ENCODE peak calls at places on chromosomes 5 and 9, in eight cellular contexts. J is psoas muscle; O is suprapubic skin; S is fibroblast of mammary gland; Q is neuronal stem cell; F is prostate gland; W is CD8-positive, alpha-beta T cell; C is astrocyte of the cerebellum. G is an unnamed sample.

GRCh38 chr5:74766348-74766886 is 500 bp downstream of the GFM2 start:
- DNase-seq in O (no peak), Q (peak), F (peak), C (no peak), W (no peak), J (no peak), S (peak), G (peak)

GRCh38 chr5:175202461-175203065 is 241.4 kb downstream of the DRD1 start:
- DNase-seq in W (no peak), S (peak), J (no peak), O (no peak), Q (no peak), C (peak), F (no peak), G (peak)

GRCh38 chr9:87119328-87119881 is 172.1 kb upstream of the GAS1 start:
- DNase-seq in W (no peak), O (no peak), J (no peak), F (peak), S (peak), C (peak), Q (no peak), G (peak)

GRCh38 chr5:107604990-107605389 is 65.7 kb downstream of the EFNA5 start:
- DNase-seq in S (peak), J (no peak), O (no peak), F (no peak), C (no peak), Q (no peak), W (no peak), G (peak)

GRCh38 chr5:88643315-88643714 is 239.7 kb downstream of the MEF2C start:
- DNase-seq in J (no peak), C (no peak), Q (no peak), W (no peak), S (no peak), F (no peak), O (no peak), G (no peak)

GRCh38 chr5:68449380-68449779 is 233.8 kb downstream of the PIK3R1 start:
- DNase-seq in C (no peak), W (no peak), O (no peak), F (no peak), Q (no peak), J (peak), S (no peak), G (no peak)

GRCh38 chr5:61582421-61582820 is 250.4 kb downstream of the ZSWIM6 start:
- DNase-seq in J (no peak), O (no peak), S (no peak), C (no peak), W (no peak), Q (no peak), F (no peak), G (no peak)

GRCh38 chr9:20356392-20357206 is 265.7 kb downstream of the MLLT3 start:
- DNase-seq in O (no peak), C (peak), Q (peak), W (peak), S (peak), J (peak), F (peak), G (peak)

GRCh38 chr5:124596595-124597388 is 149.6 kb downstream of the ZNF608 start:
- DNase-seq in W (no peak), J (no peak), C (peak), O (no peak), F (no peak), Q (no peak), S (peak), G (peak)

GRCh38 chr9:116792271-116792670 is 105.2 kb downstream of the TRIM32 start:
- DNase-seq in C (no peak), O (no peak), S (no peak), J (no peak), F (no peak), W (no peak), Q (peak), G (no peak)

GRCh38 chr5:34684281-34684979 is 28.3 kb downstream of the RAI14 start:
- DNase-seq in F (no peak), O (no peak), S (peak), C (peak), Q (peak), J (no peak), W (no peak), G (peak)

GRCh38 chr5:59798862-59799667 is 94.5 kb downstream of the PDE4D start:
- DNase-seq in Q (no peak), O (no peak), C (no peak), W (no peak), S (peak), F (peak), J (no peak), G (no peak)

GRCh38 chr5:90294604-90295003 is 115.0 kb downstream of the CETN3 start:
- DNase-seq in F (no peak), Q (no peak), C (no peak), J (no peak), O (no peak), W (no peak), S (no peak), G (no peak)

GRCh38 chr5:141910271-141910673 is 13.4 kb upstream of the DELE1 start:
- DNase-seq in S (no peak), J (no peak), W (no peak), F (no peak), Q (no peak), O (no peak), C (no peak), G (no peak)

GRCh38 chr9:123562844-123563346 is 206.9 kb downstream of the CRB2 start:
- DNase-seq in Q (no peak), F (no peak), O (no peak), S (peak), C (peak), W (no peak), J (no peak), G (no peak)

GRCh38 chr5:78534148-78535009 is 114.2 kb downstream of the LHFPL2 start:
- DNase-seq in W (no peak), C (no peak), O (peak), Q (no peak), J (peak), F (no peak), S (peak), G (no peak)

GRCh38 chr5:92559743-92560142 is 1021.3 kb downstream of the NR2F1-AS1 start:
- DNase-seq in J (no peak), Q (no peak), S (peak), W (no peak), O (no peak), F (no peak), C (peak), G (no peak)

GRCh38 chr5:129930221-129930620 is 26.0 kb downstream of the CHSY3 start:
- DNase-seq in Q (no peak), C (no peak), J (no peak), F (no peak), W (no peak), O (no peak), S (no peak), G (no peak)

GRCh38 chr5:137752873-137753226 is 1.3 kb downstream of the HNRNPA0 start:
- DNase-seq in O (no peak), J (no peak), C (no peak), W (peak), F (peak), S (no peak), Q (no peak), G (peak)

GRCh38 chr5:150065346-150065745 is 21.0 kb downstream of the CSF1R start:
- DNase-seq in J (peak), W (no peak), S (peak), C (peak), O (no peak), Q (no peak), F (no peak), G (peak)

DNA sequence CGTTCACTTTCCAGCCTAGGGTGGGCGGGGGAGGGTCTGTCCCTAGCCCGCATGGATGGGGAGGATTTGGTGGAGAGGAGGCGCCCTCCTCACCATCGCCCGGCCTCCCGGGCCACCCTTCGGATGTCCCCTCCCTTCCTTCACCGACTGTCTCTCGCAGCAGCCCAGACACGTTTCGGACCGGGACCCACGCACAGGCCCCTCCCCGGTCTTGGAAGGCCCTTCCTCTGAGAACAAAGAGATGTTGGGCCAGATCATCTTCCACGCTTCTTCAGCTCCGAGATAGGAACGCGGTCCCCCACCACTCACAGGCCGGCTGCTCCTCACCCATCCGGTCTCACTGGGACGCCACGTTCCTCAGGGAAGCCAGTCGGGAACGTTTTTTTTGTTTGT is 640 bp upstream of the DPM2 start:
- DNase-seq in W (no peak), S (no peak), O (no peak), C (no peak), J (no peak), Q (no peak), F (no peak), G (no peak)
- H3K4me3 ChIP-seq in W (no peak), S (peak), O (peak), C (peak), J (peak), Q (peak), F (peak), G (no peak)

DNA sequence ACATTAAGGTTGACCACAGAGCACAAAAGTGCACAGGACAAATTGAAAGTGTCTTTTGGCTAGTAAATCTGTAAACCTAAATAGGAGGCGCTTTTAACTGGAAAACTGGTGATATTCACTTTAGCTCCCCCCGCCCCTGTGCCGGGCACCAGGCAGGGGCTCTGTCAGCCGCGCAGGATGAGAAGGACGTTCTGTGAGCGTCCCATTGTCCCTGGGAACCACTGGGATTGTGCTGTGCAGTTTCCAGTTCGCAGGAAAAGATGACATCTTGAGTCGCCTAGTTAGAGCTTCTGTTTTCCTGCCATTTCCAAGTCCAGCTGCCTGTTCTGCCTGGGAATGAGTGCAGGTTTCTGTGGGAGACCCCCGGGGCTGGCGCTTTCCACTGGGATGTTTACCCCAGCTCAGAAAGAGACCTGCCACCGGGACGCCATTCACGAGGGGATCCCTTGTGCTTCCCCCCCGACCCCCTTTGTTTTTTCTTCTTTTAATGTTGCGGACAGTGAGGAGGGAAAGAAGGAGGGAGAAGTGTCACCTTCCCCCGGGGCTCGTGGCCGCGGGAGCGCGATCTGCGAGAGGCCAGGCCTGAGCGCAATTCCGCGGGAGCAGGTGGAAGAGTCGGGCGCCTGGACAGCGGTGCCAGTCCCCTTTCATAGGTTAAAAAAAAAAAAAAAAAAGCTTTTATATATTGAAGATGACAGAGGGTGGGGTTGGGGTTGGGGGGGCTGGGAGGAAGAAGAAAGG is 121.5 kb downstream of the RMI1 start:
- DNase-seq in J (no peak), C (no peak), W (no peak), Q (no peak), F (no peak), S (no peak), O (no peak), G (no peak)
- H3K4me3 ChIP-seq in J (peak), C (peak), W (no peak), Q (peak), F (no peak), S (no peak), O (no peak), G (no peak)

GRCh38 chr5:172716796-172717313 is 54.1 kb downstream of the DUSP1 start:
- DNase-seq in J (peak), S (peak), O (peak), W (peak), Q (peak), F (peak), C (peak), G (peak)
- H3K4me3 ChIP-seq in J (peak), S (no peak), O (peak), W (no peak), Q (no peak), F (no peak), C (no peak), G (no peak)

DNA sequence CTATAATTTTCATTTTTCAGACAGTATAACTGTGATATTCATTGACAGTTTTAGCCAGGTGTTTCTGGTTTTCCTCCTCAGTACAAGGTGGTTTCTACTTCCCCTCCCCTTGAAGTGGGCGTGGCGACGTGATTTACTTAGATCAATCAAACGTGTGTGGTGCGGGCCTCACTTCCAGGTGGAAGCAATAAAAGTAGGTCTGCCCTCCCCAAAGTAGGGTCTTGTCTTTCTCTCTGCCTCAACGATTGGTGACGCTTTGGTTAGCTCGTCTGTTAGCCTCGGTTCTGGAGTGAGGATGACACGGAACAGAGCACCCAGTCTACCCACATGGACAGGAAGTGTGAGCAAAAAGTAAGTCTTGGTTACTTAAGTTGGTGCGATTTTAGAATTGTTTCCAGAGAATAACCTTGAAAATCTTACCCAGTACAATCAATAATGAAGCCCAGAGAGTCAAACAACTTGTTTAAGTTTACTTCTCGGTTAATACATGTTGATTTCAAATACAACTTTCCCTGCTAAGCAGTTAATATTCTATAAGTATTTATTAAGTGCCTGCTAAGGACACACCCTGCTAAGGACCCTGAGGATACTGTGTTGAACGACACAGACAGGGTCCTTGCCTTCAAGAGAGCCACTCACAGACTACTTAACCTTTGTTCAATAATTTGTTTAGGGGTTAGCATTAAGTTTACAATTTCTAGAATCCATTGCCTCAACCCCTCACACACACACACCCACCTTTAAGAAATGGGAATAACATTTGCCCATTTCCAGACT is 48.4 kb downstream of the COX7C start:
- DNase-seq in O (no peak), S (no peak), C (no peak), W (peak), J (no peak), Q (no peak), F (no peak), G (no peak)
- H3K4me3 ChIP-seq in O (no peak), S (no peak), C (no peak), W (peak), J (no peak), Q (no peak), F (no peak), G (no peak)

DNA sequence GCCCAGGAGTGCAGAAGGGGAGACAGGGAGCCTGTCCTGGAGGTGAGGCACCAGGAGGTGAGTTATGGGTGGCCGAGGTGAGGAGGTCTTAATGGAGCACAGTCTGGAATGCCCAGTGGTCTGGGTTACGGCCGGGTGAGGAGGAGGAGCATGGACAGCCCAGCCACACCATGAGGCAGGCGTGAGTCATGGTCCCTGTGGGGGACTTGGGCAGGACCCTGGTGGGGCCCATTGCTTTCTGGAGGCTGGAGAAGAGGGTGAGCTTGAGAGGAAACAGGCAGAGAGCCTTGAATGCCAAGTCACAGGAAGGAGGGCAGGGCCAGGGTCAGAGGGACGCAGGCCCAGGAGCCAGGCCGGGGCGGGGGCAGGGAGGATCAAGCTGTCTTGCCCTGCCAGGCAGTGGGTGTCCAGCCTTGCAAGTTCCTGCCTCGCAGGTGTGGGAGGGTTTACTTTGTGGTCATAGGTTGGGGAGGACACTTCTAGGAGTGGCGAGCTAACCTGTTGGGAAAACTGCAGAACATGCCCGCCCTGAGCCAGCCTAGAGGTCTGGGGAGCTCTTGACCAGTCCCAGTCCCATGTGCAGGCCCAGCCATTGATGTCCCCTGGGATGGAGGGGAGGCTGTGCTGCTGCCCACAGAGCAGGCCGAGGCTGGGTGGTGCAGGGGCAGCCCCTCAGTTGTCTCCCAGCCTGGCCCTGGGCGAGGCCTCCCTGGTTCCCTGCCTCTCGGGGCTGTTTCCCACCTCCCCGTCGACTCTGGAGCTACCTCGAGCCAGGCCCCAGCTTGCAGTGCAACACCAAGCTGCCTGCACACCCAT is 2.8 kb downstream of the CACNA1B start:
- DNase-seq in W (no peak), O (no peak), Q (no peak), S (no peak), J (no peak), F (no peak), C (no peak), G (no peak)
- H3K4me3 ChIP-seq in W (no peak), O (no peak), Q (no peak), S (no peak), J (no peak), F (no peak), C (no peak), G (no peak)

DNA sequence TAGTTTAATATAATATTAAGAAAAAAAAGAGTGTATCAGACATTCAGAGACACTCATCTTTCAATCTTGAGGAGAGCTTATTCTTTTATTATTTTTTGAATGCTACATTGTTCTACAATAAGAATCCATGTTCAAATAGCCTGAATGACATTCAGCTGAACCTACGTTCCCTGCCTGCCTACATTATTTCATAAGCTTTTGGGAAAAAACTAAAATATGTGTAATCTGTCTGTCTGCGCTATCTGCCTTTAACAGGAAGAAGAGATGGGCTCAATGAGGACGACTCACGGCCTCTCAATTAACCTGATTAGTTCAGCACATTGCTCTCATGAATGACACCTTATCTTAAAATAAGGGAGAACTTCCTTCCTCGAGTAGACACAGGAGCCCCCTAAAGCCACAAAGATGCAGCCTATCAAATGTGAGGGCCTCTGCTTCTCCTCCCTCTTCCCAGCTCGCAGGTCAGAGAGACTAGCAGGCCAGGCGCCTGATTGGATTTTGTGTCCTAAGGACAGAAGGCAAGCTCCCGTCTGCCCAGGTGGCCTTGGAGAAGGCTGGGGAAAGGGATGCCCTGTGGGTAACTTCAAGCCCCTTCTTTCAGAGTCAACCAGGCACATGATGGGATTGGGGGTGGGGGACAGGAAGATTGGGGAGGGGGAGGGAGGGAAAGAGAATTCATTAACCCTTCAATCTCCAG is 37.7 kb downstream of the EBF1 start:
- DNase-seq in Q (peak), W (no peak), C (no peak), F (no peak), S (no peak), J (no peak), O (no peak), G (peak)
- H3K4me3 ChIP-seq in Q (no peak), W (no peak), C (no peak), F (no peak), S (peak), J (peak), O (peak), G (peak)

GRCh38 chr9:6687180-6687579 is 41.7 kb upstream of the GLDC start:
- DNase-seq in Q (no peak), W (no peak), C (no peak), F (no peak), J (no peak), O (no peak), S (no peak), G (no peak)

GRCh38 chr9:6692891-6693361 is 47.4 kb upstream of the GLDC start:
- DNase-seq in S (no peak), C (no peak), O (no peak), F (no peak), J (no peak), Q (no peak), W (no peak), G (no peak)

GRCh38 chr9:6692433-6692832 is 46.9 kb upstream of the GLDC start:
- DNase-seq in C (no peak), W (no peak), F (no peak), J (no peak), S (no peak), O (no peak), Q (no peak), G (no peak)

GRCh38 chr9:6686396-6686795 is 40.9 kb upstream of the GLDC start:
- DNase-seq in W (no peak), C (no peak), F (no peak), O (no peak), S (peak), J (no peak), Q (no peak), G (no peak)

DNA sequence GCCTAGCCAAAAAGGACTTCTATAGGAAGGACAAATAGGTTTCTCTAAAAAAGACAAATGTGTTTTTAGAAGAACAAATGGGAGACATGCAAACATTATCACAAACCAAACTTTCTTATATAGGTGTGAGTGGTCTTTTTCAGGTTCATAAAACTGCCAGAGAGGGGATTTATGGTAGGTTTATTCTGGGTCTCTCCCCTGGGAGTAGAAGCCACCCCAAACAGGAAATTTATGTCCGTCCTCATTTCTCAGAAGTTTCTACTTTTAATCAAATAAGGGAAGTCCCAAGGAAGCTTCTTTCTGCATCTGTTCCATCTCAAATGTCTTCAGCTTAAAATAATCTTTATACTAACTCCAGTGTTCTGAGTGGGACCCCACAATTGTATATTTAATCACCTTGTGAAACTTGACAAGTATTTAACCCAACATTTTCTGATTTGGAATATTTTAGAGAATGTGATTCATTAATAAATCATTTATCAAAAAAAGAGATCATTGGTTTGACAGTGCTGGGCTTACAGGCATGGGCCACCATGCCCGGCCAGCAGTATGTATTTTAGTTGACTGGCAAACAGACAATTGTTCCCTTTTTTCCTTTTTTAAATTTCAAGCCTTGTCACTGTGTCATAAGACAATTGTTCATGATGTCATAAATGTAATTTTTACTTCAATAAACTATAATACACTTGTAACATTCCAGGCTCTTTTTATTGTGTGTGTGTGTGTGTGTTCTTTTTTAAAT is 44.5 kb upstream of the GLDC start:
- DNase-seq in C (no peak), W (no peak), S (no peak), O (no peak), Q (no peak), F (no peak), J (no peak), G (no peak)
- H3K4me3 ChIP-seq in C (no peak), W (no peak), S (no peak), O (no peak), Q (no peak), F (no peak), J (no peak), G (no peak)

G was measured in SJCRH30.